ENCODE peak calls at places on chromosomes 5 and 9, in four cellular contexts. G is neuronal stem cell; M is naive thymus-derived CD4-positive, alpha-beta T cell; X is fibroblast of the aortic adventitia. Q is an unnamed sample.

GRCh38 chr5:51398875-51399635 is 15.8 kb downstream of the ISL1 start:
- DNase-seq in G (peak), M (no peak), X (no peak), Q (no peak)

GRCh38 chr5:95620030-95620869 is at the start of gene GPR150:
- DNase-seq in G (peak), M (peak), X (no peak), Q (no peak)

GRCh38 chr9:10855847-10856246 is 243.0 kb upstream of the PTPRD start:
- DNase-seq in G (peak), M (no peak), X (peak), Q (peak)

GRCh38 chr5:181217805-181218065 is 5.3 kb upstream of the TRIM41 start:
- DNase-seq in G (no peak), M (no peak), X (no peak), Q (no peak)

GRCh38 chr5:11760940-11761603 is 143.2 kb downstream of the CTNND2 start:
- DNase-seq in G (no peak), M (no peak), X (no peak), Q (no peak)

GRCh38 chr5:66440202-66440680 is 156.0 kb upstream of the MAST4 start:
- DNase-seq in G (no peak), M (no peak), X (peak), Q (no peak)

GRCh38 chr5:155726267-155726666 is 600.7 kb upstream of the SGCD start:
- DNase-seq in G (peak), M (no peak), X (no peak), Q (peak)

GRCh38 chr9:132937463-132937901 is 6.9 kb downstream of the TSC1 start:
- DNase-seq in G (no peak), M (no peak), X (peak), Q (no peak)

GRCh38 chr9:34454571-34455065 is 3.8 kb downstream of the FAM219A start:
- DNase-seq in G (no peak), M (no peak), X (peak), Q (no peak)

GRCh38 chr9:96567203-96567700 is 52.4 kb downstream of the CDC14B start:
- DNase-seq in G (no peak), M (no peak), X (peak), Q (no peak)

GRCh38 chr5:170551076-170551475 is 47.3 kb downstream of the KCNIP1 start:
- DNase-seq in G (no peak), M (no peak), X (no peak), Q (no peak)

GRCh38 chr5:176144508-176144907 is 93.7 kb upstream of the SIMC1 start:
- DNase-seq in G (no peak), M (no peak), X (no peak), Q (no peak)

GRCh38 chr5:24141046-24141445 is 503.7 kb downstream of the CDH10 start:
- DNase-seq in G (no peak), M (no peak), X (peak), Q (no peak)

GRCh38 chr9:82563094-82563493 is 499.8 kb downstream of the RASEF start:
- DNase-seq in G (no peak), M (no peak), X (no peak), Q (no peak)

GRCh38 chr5:57324888-57325287 is 151.0 kb downstream of the GPBP1 start:
- DNase-seq in G (no peak), M (no peak), X (no peak), Q (no peak)

GRCh38 chr5:131998431-131999040 is 12.9 kb downstream of the ACSL6 start:
- DNase-seq in G (no peak), M (no peak), X (no peak), Q (no peak)

GRCh38 chr5:15304066-15304731 is 195.8 kb upstream of the FBXL7 start:
- DNase-seq in G (no peak), M (no peak), X (no peak), Q (no peak)

GRCh38 chr5:163580516-163580915 is 75.1 kb downstream of the MAT2B start:
- DNase-seq in G (no peak), M (no peak), X (no peak), Q (no peak)

GRCh38 chr5:159820692-159821091 is 95.6 kb upstream of the ADRA1B start:
- DNase-seq in G (no peak), M (no peak), X (no peak), Q (no peak)

GRCh38 chr5:55062039-55062779 is 38.2 kb downstream of the GZMK start:
- DNase-seq in G (no peak), M (peak), X (no peak), Q (no peak)

GRCh38 chr9:116152941-116153764 is 438 bp upstream of the PAPPA start:
- DNase-seq in G (peak), M (no peak), X (peak), Q (no peak)

GRCh38 chr9:116153765-116154333 is at the start of gene PAPPA:
- DNase-seq in G (no peak), M (no peak), X (no peak), Q (no peak)

GRCh38 chr9:116154976-116155699 is 1.5 kb downstream of the PAPPA start:
- DNase-seq in G (no peak), M (no peak), X (peak), Q (no peak)

GRCh38 chr9:116155700-116156045 is 2.1 kb downstream of the PAPPA start:
- DNase-seq in G (no peak), M (no peak), X (peak), Q (no peak)

DNA sequence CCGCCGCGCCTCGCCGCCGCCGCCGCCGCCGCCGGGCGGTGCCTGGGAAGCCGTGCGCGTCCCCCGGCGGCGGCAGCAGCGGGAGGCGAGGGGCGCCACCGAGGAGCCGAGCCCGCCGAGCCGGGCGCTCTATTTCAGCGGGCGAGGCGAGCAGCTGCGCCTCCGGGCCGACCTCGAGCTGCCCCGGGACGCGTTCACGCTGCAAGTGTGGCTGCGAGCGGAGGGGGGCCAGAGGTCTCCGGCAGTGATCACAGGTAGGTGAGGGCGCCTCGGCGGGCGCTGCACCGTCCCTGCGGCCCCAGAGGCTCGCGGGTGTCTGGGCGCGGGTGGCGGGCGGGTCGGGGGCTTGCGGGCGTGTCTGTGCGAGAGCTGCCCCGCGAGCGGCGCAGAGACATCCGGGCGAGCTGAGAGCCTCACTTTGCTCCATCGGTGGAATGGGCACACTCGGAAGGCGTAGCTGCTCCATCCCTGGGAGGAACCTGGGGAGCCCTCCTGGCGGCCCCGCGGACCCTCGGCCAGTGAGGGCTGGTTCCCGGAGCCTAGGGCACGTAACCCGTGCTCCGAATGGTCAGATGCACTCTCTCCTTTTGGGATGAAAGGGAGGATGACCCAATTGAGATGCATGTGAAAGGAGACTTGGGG is 864 bp downstream of the PAPPA start:
- DNase-seq in G (peak), M (no peak), X (no peak), Q (no peak)
- H3K4me3 ChIP-seq in G (peak), M (no peak), X (peak), Q (peak)

GRCh38 chr5:172183881-172184280 is 4.1 kb downstream of the STK10 start:
- DNase-seq in G (no peak), M (no peak), X (no peak), Q (no peak)
- H3K4me3 ChIP-seq in G (no peak), M (peak), X (no peak), Q (no peak)

GRCh38 chr9:135774239-135774747 is 72.3 kb downstream of the KCNT1 start:
- DNase-seq in G (no peak), M (no peak), X (no peak), Q (no peak)

GRCh38 chr9:135773677-135774238 is 71.8 kb downstream of the KCNT1 start:
- DNase-seq in G (no peak), M (no peak), X (no peak), Q (no peak)

GRCh38 chr9:135771401-135772051 is 69.5 kb downstream of the KCNT1 start:
- DNase-seq in G (no peak), M (no peak), X (no peak), Q (no peak)

GRCh38 chr9:135772056-135773042 is 70.4 kb downstream of the KCNT1 start:
- DNase-seq in G (no peak), M (no peak), X (no peak), Q (no peak)

DNA sequence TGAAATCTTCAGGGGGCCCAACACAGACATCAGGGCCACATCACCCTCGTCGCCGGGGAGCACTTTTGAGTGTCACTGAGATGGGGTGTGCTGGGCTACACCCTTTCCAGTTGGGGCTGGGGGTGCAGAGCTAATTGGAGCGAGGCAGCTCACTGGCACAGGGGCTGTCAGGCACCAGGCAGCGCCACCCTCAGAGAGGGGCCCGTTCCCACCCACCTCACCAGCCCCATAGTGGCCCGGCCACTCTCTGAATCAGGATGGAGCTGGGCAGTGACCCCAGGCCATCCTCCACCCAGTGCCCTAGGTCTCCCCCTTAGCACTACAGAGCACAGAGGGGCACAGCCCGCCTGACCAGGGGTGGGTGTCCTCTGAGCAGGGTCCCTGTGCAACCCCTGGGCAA is 71.1 kb downstream of the KCNT1 start:
- DNase-seq in G (no peak), M (no peak), X (no peak), Q (no peak)
- H3K4me3 ChIP-seq in G (no peak), M (no peak), X (no peak), Q (no peak)

DNA sequence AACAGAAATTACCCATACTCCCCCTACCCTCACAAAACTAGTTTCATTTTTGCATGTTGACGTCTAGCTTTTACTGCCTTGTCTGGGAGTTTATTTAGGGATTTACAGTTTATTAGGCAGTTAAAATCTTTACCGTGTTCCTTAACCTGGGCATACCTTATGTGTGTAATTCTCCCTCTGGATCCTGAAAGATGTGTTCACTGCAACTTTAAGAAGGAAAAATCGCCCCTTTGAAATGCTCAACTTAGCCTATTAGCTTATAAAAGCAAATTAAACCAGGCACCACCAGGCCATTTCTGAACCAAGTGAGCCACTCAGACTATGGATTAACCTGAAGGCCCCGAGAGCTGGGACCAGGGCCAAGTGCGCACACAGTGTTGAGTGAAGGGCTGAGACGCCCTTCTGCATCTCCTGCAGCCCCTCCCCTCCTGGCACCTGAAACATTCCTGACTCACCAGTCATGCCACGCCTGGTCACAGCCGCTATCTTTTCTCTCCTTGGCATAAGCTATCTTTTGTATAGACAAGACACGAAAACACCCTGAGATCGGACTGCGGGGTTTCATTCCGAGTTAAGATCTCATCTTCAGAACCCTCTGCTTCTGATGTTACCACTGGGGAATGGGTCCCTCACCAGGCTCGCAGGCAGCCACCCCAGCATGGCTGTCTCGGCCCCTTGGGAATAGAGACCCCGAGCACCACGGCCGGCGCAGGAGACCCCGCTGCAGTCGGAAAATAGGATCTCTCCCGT is 111.9 kb downstream of the ROR2 start:
- DNase-seq in G (no peak), M (no peak), X (peak), Q (no peak)
- H3K4me3 ChIP-seq in G (no peak), M (no peak), X (peak), Q (no peak)

DNA sequence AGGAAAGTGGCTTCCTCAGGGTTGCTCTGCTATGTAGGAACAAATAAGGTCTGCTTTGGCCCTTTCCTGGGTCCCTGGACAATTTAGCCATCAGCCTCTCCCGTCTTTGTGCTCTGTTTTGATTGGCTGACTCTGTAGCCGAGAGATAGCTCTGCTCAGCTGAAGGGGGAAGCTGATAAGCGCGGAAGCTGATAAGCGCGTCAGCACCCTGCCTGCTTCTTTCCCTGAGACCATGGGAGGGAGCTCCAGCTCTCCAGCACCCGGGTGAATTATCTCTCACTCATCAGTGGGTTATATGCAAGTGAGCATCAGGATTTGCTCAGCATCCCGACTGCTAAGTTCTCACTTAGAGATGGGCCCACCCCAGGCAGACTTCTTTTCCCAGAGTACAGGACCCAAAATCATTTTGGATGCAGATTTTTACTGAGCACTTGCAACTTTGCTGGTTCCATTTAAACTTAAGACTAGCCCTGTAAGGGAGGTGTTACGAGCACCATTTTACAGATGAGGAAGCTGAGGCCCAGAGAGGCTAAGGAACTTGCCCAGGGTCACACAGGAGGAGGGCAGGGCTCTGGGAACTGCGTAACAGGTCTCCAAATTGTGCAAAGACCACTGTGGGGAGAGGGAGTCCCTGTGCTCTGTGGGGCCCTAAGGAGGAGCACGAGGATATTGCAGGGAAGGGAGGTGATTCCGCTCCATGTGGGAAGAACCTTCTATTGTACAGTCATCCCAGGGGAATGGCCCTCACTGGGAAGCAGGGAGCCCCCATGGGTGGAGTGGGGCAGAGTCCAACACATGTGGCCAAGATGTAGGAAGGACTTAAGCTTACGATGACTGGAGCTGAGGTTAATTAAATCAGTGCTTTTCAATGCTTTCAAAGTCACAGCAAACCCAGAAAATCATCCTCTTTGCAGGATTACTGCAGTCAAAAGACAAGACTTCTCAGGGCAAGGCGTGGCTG is 83.7 kb upstream of the ORM1 start:
- DNase-seq in G (no peak), M (no peak), X (peak), Q (no peak)
- H3K4me3 ChIP-seq in G (no peak), M (no peak), X (no peak), Q (no peak)

DNA sequence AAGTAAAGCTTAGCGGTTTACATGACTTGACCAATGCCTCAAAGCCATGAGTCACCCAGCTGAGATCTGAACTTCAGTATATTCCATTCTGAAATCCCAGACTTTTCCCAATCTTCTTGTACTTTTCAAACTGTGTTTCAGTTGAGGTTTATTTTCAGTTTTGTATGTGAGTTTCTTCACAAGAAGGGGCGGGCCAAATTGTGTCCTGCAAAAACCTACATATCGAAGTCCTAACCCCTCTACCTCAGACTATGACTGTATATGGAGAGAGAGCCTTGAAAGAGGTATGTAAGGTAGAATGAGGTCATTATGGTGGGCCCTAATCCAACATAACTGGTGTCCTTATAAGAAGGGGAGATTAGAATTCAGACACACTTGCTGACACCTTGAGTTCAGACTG is 665 bp upstream of the TLR4 start:
- DNase-seq in G (no peak), M (no peak), X (no peak), Q (no peak)
- H3K4me3 ChIP-seq in G (no peak), M (no peak), X (peak), Q (no peak)

GRCh38 chr5:31692561-31693221 is 53.8 kb downstream of the PDZD2 start:
- DNase-seq in G (no peak), M (no peak), X (no peak), Q (no peak)
- H3K4me3 ChIP-seq in G (no peak), M (no peak), X (no peak), Q (no peak)

DNA sequence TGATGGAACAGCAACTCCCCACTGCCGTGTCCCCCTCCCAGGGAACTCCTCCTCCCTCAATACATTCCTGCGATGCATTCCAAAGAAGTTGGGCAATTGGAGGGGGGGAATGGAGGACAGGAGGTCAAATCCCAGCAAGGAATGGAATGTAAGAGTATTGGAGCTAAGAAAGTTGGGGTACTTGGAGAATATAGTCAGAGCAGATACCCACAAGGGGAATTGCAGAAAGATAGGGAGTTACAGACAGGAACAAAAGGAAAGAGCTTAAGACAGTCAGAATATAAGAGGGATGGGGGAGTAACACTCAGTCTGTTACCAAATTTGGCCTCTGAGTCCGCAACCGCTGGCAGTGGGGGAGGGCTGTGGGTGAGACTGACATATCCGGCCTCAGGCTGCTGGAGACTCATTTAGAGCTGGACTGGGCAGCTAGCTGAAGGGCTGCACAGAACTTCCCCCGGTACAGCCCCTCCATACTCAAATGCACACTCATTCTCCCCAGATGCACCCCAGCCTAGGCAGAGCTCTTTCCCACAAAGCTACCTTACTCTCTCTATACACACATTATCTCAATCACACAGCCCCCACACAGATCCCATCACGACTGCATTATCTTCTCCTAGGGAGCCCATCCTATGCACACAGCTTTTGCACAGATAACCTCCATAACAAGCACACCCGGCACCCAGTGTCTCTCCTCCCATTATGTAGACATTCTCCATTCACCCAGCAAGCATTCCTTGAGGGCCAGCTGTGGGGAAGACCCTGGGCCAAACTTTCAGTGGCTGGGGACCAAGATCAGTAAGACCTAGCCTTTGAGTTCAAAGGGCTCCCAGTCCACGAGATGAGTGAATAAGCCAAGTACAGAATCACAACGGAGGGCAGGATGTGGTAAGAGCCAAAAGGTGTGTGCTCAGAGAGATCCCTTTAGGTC is 3.7 kb downstream of the TLN1 start:
- DNase-seq in G (peak), M (peak), X (peak), Q (no peak)
- H3K4me3 ChIP-seq in G (no peak), M (peak), X (peak), Q (no peak)

DNA sequence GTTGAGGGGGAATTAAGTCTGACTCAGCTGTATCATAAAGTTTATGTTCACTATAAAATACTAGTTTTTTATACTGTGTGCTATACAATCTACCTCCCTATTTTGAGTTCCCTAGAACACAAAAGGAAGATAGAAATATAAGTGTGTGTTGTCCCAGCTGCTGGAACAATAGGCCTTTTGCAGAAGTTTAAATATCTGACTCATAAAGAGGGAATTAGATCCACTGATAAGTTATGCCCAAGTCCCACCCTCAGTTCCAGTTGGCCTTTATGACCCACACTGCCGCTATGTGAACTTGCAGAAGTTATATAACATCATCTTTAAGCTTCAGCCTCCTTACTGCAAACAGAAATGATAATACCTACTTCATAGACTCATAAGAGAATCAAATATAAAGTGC is 88.5 kb upstream of the DAB2 start:
- DNase-seq in G (no peak), M (no peak), X (peak), Q (no peak)
- H3K4me3 ChIP-seq in G (no peak), M (no peak), X (no peak), Q (no peak)

GRCh38 chr5:88692979-88693932 is 189.7 kb downstream of the MEF2C start:
- DNase-seq in G (no peak), M (no peak), X (no peak), Q (no peak)
- H3K4me3 ChIP-seq in G (no peak), M (no peak), X (no peak), Q (no peak)